ENCODE peak calls at places on chromosome 5, in nine cellular contexts. One of them, this sample, is unnamed.

GRCh38 chr5:141672856-141673813 is 8.9 kb downstream of the ARAP3 start:
- DNase-seq in germinal center: no peak
- DNase-seq in GM23338: peak; percentile 69
- DNase-seq in GM20000: no peak
- DNase-seq in iris pigment epithelial cell: no peak
- DNase-seq in NCI-H1105: no peak
- DNase-seq in BJ: no peak
- DNase-seq in globus pallidus: peak; percentile 57
- DNase-seq in C1 segment of cervical spinal cord: no peak
- DNase-seq in this sample: no peak

GRCh38 chr5:135810188-135810943 is 24.1 kb upstream of the SLC25A48 start:
- DNase-seq in NCI-H1105: no peak
- DNase-seq in C1 segment of cervical spinal cord: no peak
- DNase-seq in GM23338: no peak
- DNase-seq in GM20000: no peak
- DNase-seq in germinal center: no peak
- DNase-seq in iris pigment epithelial cell: no peak
- DNase-seq in BJ: no peak
- DNase-seq in globus pallidus: no peak
- DNase-seq in this sample: no peak

GRCh38 chr5:166699616-166700015 is 1591.8 kb upstream of the WWC1 start:
- DNase-seq in germinal center: no peak
- DNase-seq in NCI-H1105: no peak
- DNase-seq in globus pallidus: no peak
- DNase-seq in GM20000: no peak
- DNase-seq in iris pigment epithelial cell: no peak
- DNase-seq in C1 segment of cervical spinal cord: no peak
- DNase-seq in BJ: no peak
- DNase-seq in GM23338: no peak
- DNase-seq in this sample: no peak

GRCh38 chr5:179422213-179422839 is 77.1 kb upstream of the ADAMTS2 start:
- DNase-seq in iris pigment epithelial cell: no peak
- DNase-seq in germinal center: no peak
- DNase-seq in NCI-H1105: no peak
- DNase-seq in globus pallidus: no peak
- DNase-seq in C1 segment of cervical spinal cord: no peak
- DNase-seq in GM23338: no peak
- DNase-seq in GM20000: no peak
- DNase-seq in BJ: no peak
- DNase-seq in this sample: peak; percentile 30

GRCh38 chr5:145531038-145531734 is 304.0 kb downstream of the PRELID2 start:
- DNase-seq in NCI-H1105: no peak
- DNase-seq in germinal center: no peak
- DNase-seq in C1 segment of cervical spinal cord: no peak
- DNase-seq in globus pallidus: no peak
- DNase-seq in iris pigment epithelial cell: peak; percentile 82
- DNase-seq in GM23338: no peak
- DNase-seq in BJ: no peak
- DNase-seq in GM20000: no peak
- DNase-seq in this sample: no peak

GRCh38 chr5:139650031-139650688 is 2.0 kb downstream of the CXXC5 start:
- DNase-seq in C1 segment of cervical spinal cord: no peak
- DNase-seq in iris pigment epithelial cell: no peak
- DNase-seq in GM20000: peak; percentile 61
- DNase-seq in NCI-H1105: no peak
- DNase-seq in germinal center: no peak
- DNase-seq in globus pallidus: no peak
- DNase-seq in GM23338: peak; percentile 73
- DNase-seq in BJ: no peak
- DNase-seq in this sample: no peak

GRCh38 chr5:132479812-132480441 is 10.6 kb downstream of the IRF1 start:
- DNase-seq in iris pigment epithelial cell: no peak
- DNase-seq in GM20000: no peak
- DNase-seq in C1 segment of cervical spinal cord: no peak
- DNase-seq in BJ: no peak
- DNase-seq in NCI-H1105: no peak
- DNase-seq in germinal center: no peak
- DNase-seq in GM23338: no peak
- DNase-seq in globus pallidus: no peak
- DNase-seq in this sample: no peak

GRCh38 chr5:159737263-159737662 is 179.0 kb upstream of the ADRA1B start:
- DNase-seq in iris pigment epithelial cell: no peak
- DNase-seq in GM23338: no peak
- DNase-seq in BJ: no peak
- DNase-seq in C1 segment of cervical spinal cord: no peak
- DNase-seq in GM20000: no peak
- DNase-seq in NCI-H1105: no peak
- DNase-seq in germinal center: no peak
- DNase-seq in globus pallidus: no peak
- DNase-seq in this sample: no peak

GRCh38 chr5:178284095-178284675 is 51.6 kb upstream of the PHYKPL start:
- DNase-seq in iris pigment epithelial cell: peak; percentile 31
- DNase-seq in globus pallidus: no peak
- DNase-seq in germinal center: peak; percentile 47
- DNase-seq in GM20000: no peak
- DNase-seq in BJ: no peak
- DNase-seq in GM23338: peak; percentile 76
- DNase-seq in C1 segment of cervical spinal cord: no peak
- DNase-seq in NCI-H1105: no peak
- DNase-seq in this sample: peak; percentile 78

GRCh38 chr5:153267506-153267905 is 223.0 kb upstream of the GRIA1 start:
- DNase-seq in NCI-H1105: no peak
- DNase-seq in GM20000: no peak
- DNase-seq in germinal center: no peak
- DNase-seq in BJ: no peak
- DNase-seq in iris pigment epithelial cell: peak; percentile 2
- DNase-seq in globus pallidus: no peak
- DNase-seq in C1 segment of cervical spinal cord: no peak
- DNase-seq in GM23338: no peak
- DNase-seq in this sample: no peak

GRCh38 chr5:34564706-34565235 is 91.4 kb upstream of the RAI14 start:
- DNase-seq in BJ: no peak
- DNase-seq in C1 segment of cervical spinal cord: no peak
- DNase-seq in NCI-H1105: no peak
- DNase-seq in GM23338: no peak
- DNase-seq in GM20000: no peak
- DNase-seq in globus pallidus: no peak
- DNase-seq in germinal center: no peak
- DNase-seq in iris pigment epithelial cell: no peak
- DNase-seq in this sample: no peak

GRCh38 chr5:14144586-14145355 is 1.6 kb downstream of the TRIO start:
- DNase-seq in GM20000: peak; percentile 87
- DNase-seq in globus pallidus: peak; percentile 48
- DNase-seq in germinal center: peak; percentile 86
- DNase-seq in NCI-H1105: peak; percentile 39
- DNase-seq in C1 segment of cervical spinal cord: peak; percentile 41
- DNase-seq in BJ: no peak
- DNase-seq in iris pigment epithelial cell: peak; percentile 88
- DNase-seq in GM23338: peak; percentile 60
- DNase-seq in this sample: peak; percentile 81

GRCh38 chr5:78497573-78498533 is 137.4 kb downstream of the SCAMP1 start:
- DNase-seq in iris pigment epithelial cell: no peak
- DNase-seq in globus pallidus: no peak
- DNase-seq in GM23338: no peak
- DNase-seq in BJ: no peak
- DNase-seq in C1 segment of cervical spinal cord: no peak
- DNase-seq in GM20000: peak; percentile 43
- DNase-seq in NCI-H1105: no peak
- DNase-seq in germinal center: no peak
- DNase-seq in this sample: no peak

GRCh38 chr5:176549871-176550270 is 729 bp downstream of the CDHR2 start:
- DNase-seq in C1 segment of cervical spinal cord: no peak
- DNase-seq in GM20000: no peak
- DNase-seq in globus pallidus: no peak
- DNase-seq in iris pigment epithelial cell: no peak
- DNase-seq in GM23338: no peak
- DNase-seq in germinal center: no peak
- DNase-seq in NCI-H1105: no peak
- DNase-seq in BJ: no peak
- DNase-seq in this sample: no peak

GRCh38 chr5:175356428-175356827 is 87.6 kb downstream of the DRD1 start:
- DNase-seq in iris pigment epithelial cell: no peak
- DNase-seq in GM23338: no peak
- DNase-seq in GM20000: no peak
- DNase-seq in NCI-H1105: no peak
- DNase-seq in germinal center: no peak
- DNase-seq in BJ: no peak
- DNase-seq in C1 segment of cervical spinal cord: no peak
- DNase-seq in globus pallidus: no peak
- DNase-seq in this sample: no peak

GRCh38 chr5:132182366-132183040 is 45.1 kb downstream of the P4HA2 start:
- DNase-seq in C1 segment of cervical spinal cord: no peak
- DNase-seq in GM23338: peak; percentile 18
- DNase-seq in BJ: no peak
- DNase-seq in GM20000: no peak
- DNase-seq in iris pigment epithelial cell: no peak
- DNase-seq in globus pallidus: no peak
- DNase-seq in NCI-H1105: no peak
- DNase-seq in germinal center: no peak
- DNase-seq in this sample: no peak

GRCh38 chr5:151180291-151180690 is 22.7 kb upstream of the ANXA6 start:
- DNase-seq in GM20000: no peak
- DNase-seq in iris pigment epithelial cell: no peak
- DNase-seq in C1 segment of cervical spinal cord: no peak
- DNase-seq in NCI-H1105: no peak
- DNase-seq in GM23338: no peak
- DNase-seq in BJ: no peak
- DNase-seq in germinal center: no peak
- DNase-seq in globus pallidus: no peak
- DNase-seq in this sample: no peak